ENCODE peak calls at places on chromosomes 3 and 15, in five cellular contexts. I is cardiac muscle cell; C is endodermal cell; M is CD8-positive, alpha-beta T cell; Y is right lobe of liver. V is an unnamed sample. For H3K9me3, the result is how much of the 10 kb centered on the place peaks cover.

GRCh38 chr3:187641319-187641976 is 28.7 kb downstream of the SST start:
- DNase-seq in I (no peak), C (no peak), M (no peak), Y (no peak), V (no peak)

GRCh38 chr3:180871901-180872300 is 40.6 kb upstream of the FXR1 start:
- DNase-seq in I (peak), C (no peak), M (no peak), Y (no peak), V (no peak)

GRCh38 chr3:17946619-17947018 is 204.2 kb upstream of the TBC1D5 start:
- DNase-seq in I (no peak), C (no peak), M (no peak), Y (no peak), V (no peak)

GRCh38 chr3:20141841-20142240 is 44.2 kb downstream of the SGO1 start:
- DNase-seq in I (peak), C (peak), M (no peak), Y (no peak), V (no peak)

GRCh38 chr3:5891721-5892120 is 704.2 kb downstream of the EDEM1 start:
- DNase-seq in I (no peak), C (no peak), M (no peak), Y (no peak), V (no peak)

GRCh38 chr3:114043205-114043604 is 13.1 kb downstream of the CCDC191 start:
- DNase-seq in I (no peak), C (no peak), M (no peak), Y (no peak), V (no peak)

GRCh38 chr3:184680411-184680990 is 31.4 kb downstream of the MAGEF1 start:
- DNase-seq in I (no peak), C (no peak), M (no peak), Y (no peak), V (no peak)

GRCh38 chr3:188747487-188747886 is 424.3 kb upstream of the TPRG1 start:
- DNase-seq in I (no peak), C (no peak), M (no peak), Y (no peak), V (no peak)

GRCh38 chr3:97425002-97425401 is 339.6 kb upstream of the ARL6 start:
- DNase-seq in I (no peak), C (no peak), M (no peak), Y (no peak), V (no peak)

GRCh38 chr3:12347301-12347700 is 58.4 kb downstream of the PPARG start:
- DNase-seq in I (peak), C (no peak), M (no peak), Y (no peak), V (no peak)

GRCh38 chr3:159273608-159274007 is 471.8 kb downstream of the MFSD1 start:
- DNase-seq in I (peak), C (peak), M (no peak), Y (peak), V (no peak)

GRCh38 chr15:81752149-81752942 is 293.5 kb downstream of the MEX3B start:
- DNase-seq in I (peak), C (peak), M (no peak), Y (peak), V (no peak)

GRCh38 chr15:61702224-61703120 is 357.8 kb downstream of the VPS13C start:
- DNase-seq in I (no peak), C (peak), M (no peak), Y (no peak), V (no peak)

GRCh38 chr3:69739204-69740102 is at the start of gene MITF:
- DNase-seq in I (peak), C (peak), M (no peak), Y (peak), V (peak)

GRCh38 chr3:69999191-70000027 is at the start of gene SAMMSON:
- DNase-seq in I (peak), C (peak), M (no peak), Y (no peak), V (no peak)

GRCh38 chr3:188720636-188721035 is 451.1 kb upstream of the TPRG1 start:
- DNase-seq in I (peak), C (no peak), M (no peak), Y (peak), V (no peak)

GRCh38 chr3:195739561-195740111 is 18.9 kb downstream of the MUC20 start:
- DNase-seq in I (no peak), C (no peak), M (no peak), Y (peak), V (peak)

GRCh38 chr15:80492874-80493273 is 88.7 kb downstream of the ARNT2 start:
- DNase-seq in I (no peak), C (no peak), M (no peak), Y (no peak), V (no peak)

GRCh38 chr15:80495406-80495942 is 91.3 kb downstream of the ARNT2 start:
- DNase-seq in I (no peak), C (no peak), M (no peak), Y (no peak), V (no peak)

GRCh38 chr15:80492409-80492808 is 88.2 kb downstream of the ARNT2 start:
- DNase-seq in I (no peak), C (no peak), M (no peak), Y (no peak), V (no peak)

GRCh38 chr15:80496101-80496500 is 91.9 kb downstream of the ARNT2 start:
- DNase-seq in I (no peak), C (no peak), M (no peak), Y (no peak), V (no peak)

DNA sequence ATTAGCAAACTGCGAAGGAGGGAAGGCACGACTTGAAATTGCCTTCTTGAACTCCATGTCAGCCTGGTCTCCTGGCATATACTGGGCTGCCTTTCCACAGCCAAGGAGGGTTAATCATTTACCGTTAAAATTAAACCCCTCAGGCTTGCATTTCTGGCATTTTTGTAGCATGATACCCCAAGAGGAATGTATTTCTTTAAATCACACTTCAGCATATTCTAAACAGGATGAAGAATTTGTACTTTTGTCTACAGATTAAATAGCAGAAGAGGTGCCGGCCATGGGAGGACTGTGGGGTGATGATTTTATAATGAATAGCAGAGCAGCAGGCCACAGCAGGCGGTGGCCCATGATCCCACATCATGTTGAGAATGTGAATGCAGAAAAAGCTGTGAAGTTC is 90.1 kb downstream of the ARNT2 start:
- DNase-seq in I (peak), C (peak), M (no peak), Y (no peak), V (no peak)
- H3K27ac ChIP-seq in I (no peak), C (no peak), M (no peak), Y (no peak), V (no peak)

GRCh38 chr15:79922512-79923067 is 25.8 kb upstream of the MTHFS start:
- DNase-seq in I (no peak), C (no peak), M (no peak), Y (no peak), V (no peak)

GRCh38 chr15:79918278-79918677 is 21.5 kb upstream of the MTHFS start:
- DNase-seq in I (no peak), C (peak), M (no peak), Y (no peak), V (peak)

GRCh38 chr15:79916424-79916823 is 19.6 kb upstream of the MTHFS start:
- DNase-seq in I (no peak), C (no peak), M (no peak), Y (no peak), V (no peak)

GRCh38 chr15:79919749-79920511 is 23.1 kb upstream of the MTHFS start:
- DNase-seq in I (no peak), C (peak), M (no peak), Y (no peak), V (no peak)

DNA sequence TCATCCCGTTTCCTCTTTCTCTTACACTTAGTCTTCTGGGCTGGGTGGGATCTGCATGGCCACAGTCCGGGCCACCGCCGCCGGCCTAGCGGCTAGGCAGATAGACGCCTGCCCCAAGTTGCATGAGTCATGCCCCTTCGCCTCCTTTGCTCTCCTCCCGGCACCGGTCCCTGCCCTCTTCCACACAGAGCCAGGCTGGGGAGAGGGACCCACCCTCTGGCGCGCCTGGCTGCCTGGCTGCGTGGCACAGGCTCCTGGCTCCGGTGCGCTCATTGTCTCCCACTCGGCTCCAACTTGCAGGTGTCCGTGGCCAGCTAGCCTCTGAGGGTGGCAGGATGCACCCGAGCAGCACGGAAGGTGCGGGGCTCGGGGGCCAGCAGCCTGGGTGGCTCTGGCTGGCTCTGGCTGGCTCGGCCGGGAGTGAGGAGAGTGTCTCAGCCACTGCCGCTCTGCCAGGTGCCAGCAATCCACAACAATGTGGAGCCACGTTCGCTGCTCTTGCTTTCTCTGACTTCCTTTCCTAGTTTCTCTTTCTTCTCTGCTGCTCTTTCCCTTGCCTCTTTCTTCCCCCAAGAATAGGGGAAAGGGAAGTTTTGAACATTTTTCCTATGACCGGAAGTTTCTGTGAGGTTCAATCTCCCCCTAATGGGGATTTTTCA is 22.4 kb upstream of the MTHFS start:
- DNase-seq in I (no peak), C (peak), M (no peak), Y (no peak), V (no peak)
- H3K9me3 ChIP-seq in I (under half), C (half or more), M (under half), Y (under half), V (half or more)

GRCh38 chr15:68480296-68480695 is 48.3 kb upstream of the ITGA11 start:
- DNase-seq in I (no peak), C (no peak), M (no peak), Y (no peak), V (no peak)
- H3K27ac ChIP-seq in I (no peak), C (no peak), M (no peak), Y (no peak), V (no peak)

GRCh38 chr15:29135702-29136426 is 133.8 kb downstream of the NSMCE3 start:
- DNase-seq in I (no peak), C (peak), M (no peak), Y (peak), V (peak)
- H3K9me3 ChIP-seq in I (under half), C (under half), M (under half), Y (under half), V (under half)

V was measured in lower lobe of right lung.